ENCODE peak calls at places on chromosomes 13 and 19, in four cellular contexts. One of them, this sample, is unnamed.

GRCh38 chr19:53877361-53877766 is 4.6 kb upstream of the PRKCG start:
- DNase-seq in breast epithelium: no peak
- DNase-seq in stomach: no peak
- DNase-seq in lower lobe of right lung: no peak
- DNase-seq in this sample: no peak

GRCh38 chr13:27607125-27607524 is 13.2 kb downstream of the LNX2 start:
- DNase-seq in stomach: no peak
- DNase-seq in lower lobe of right lung: no peak
- DNase-seq in breast epithelium: no peak
- DNase-seq in this sample: no peak

GRCh38 chr19:10887616-10888367 is 16.4 kb downstream of the CARM1 start:
- DNase-seq in stomach: no peak
- DNase-seq in breast epithelium: no peak
- DNase-seq in lower lobe of right lung: no peak
- DNase-seq in this sample: no peak

GRCh38 chr19:12952488-12953455 is 4.3 kb downstream of the GADD45GIP1 start:
- DNase-seq in stomach: no peak
- DNase-seq in breast epithelium: no peak
- DNase-seq in lower lobe of right lung: no peak
- DNase-seq in this sample: no peak

GRCh38 chr19:6065685-6066365 is 44.5 kb downstream of the RFX2 start:
- DNase-seq in lower lobe of right lung: peak
- DNase-seq in stomach: no peak
- DNase-seq in breast epithelium: no peak
- DNase-seq in this sample: no peak

GRCh38 chr19:50875795-50876422 is 2.7 kb downstream of the KLK2 start:
- DNase-seq in breast epithelium: no peak
- DNase-seq in stomach: no peak
- DNase-seq in lower lobe of right lung: no peak
- DNase-seq in this sample: no peak

GRCh38 chr19:27892500-27892899 is 1320.5 kb downstream of the UQCRFS1 start:
- DNase-seq in lower lobe of right lung: no peak
- DNase-seq in breast epithelium: no peak
- DNase-seq in stomach: no peak
- DNase-seq in this sample: no peak

GRCh38 chr13:45506811-45507210 is 42.1 kb downstream of the COG3 start:
- DNase-seq in lower lobe of right lung: no peak
- DNase-seq in breast epithelium: no peak
- DNase-seq in stomach: no peak
- DNase-seq in this sample: no peak

GRCh38 chr19:3055741-3056453 is 6.4 kb downstream of the TLE5 start:
- DNase-seq in lower lobe of right lung: peak
- DNase-seq in breast epithelium: peak
- DNase-seq in stomach: peak
- DNase-seq in this sample: peak

GRCh38 chr19:2289714-2290435 is 7.9 kb upstream of the PEAK3 start:
- DNase-seq in stomach: peak
- DNase-seq in lower lobe of right lung: peak
- DNase-seq in breast epithelium: no peak
- DNase-seq in this sample: no peak

GRCh38 chr19:29711584-29712132 is 3.4 kb downstream of the C19orf12 start:
- DNase-seq in breast epithelium: no peak
- DNase-seq in stomach: no peak
- DNase-seq in lower lobe of right lung: no peak
- DNase-seq in this sample: no peak

GRCh38 chr19:43464089-43464775 is 1.2 kb downstream of the LYPD3 start:
- DNase-seq in stomach: peak
- DNase-seq in lower lobe of right lung: peak
- DNase-seq in breast epithelium: peak
- DNase-seq in this sample: peak

GRCh38 chr13:39612023-39612637 is 9.1 kb upstream of the LHFPL6 start:
- DNase-seq in stomach: peak
- DNase-seq in breast epithelium: peak
- DNase-seq in lower lobe of right lung: no peak
- DNase-seq in this sample: peak

GRCh38 chr19:7618366-7618765 is 11.0 kb downstream of the XAB2 start:
- DNase-seq in lower lobe of right lung: no peak
- DNase-seq in stomach: peak
- DNase-seq in breast epithelium: peak
- DNase-seq in this sample: peak

GRCh38 chr19:7618771-7619510 is 10.4 kb downstream of the XAB2 start:
- DNase-seq in breast epithelium: peak
- DNase-seq in stomach: peak
- DNase-seq in lower lobe of right lung: peak
- DNase-seq in this sample: peak

GRCh38 chr19:7622933-7623685 is 6.2 kb downstream of the XAB2 start:
- DNase-seq in lower lobe of right lung: no peak
- DNase-seq in stomach: no peak
- DNase-seq in breast epithelium: no peak
- DNase-seq in this sample: no peak

GRCh38 chr19:7619671-7620441 is 9.5 kb downstream of the XAB2 start:
- DNase-seq in stomach: peak
- DNase-seq in breast epithelium: peak
- DNase-seq in lower lobe of right lung: no peak
- DNase-seq in this sample: peak

GRCh38 chr19:7620442-7621412 is 8.6 kb downstream of the XAB2 start:
- DNase-seq in breast epithelium: no peak
- DNase-seq in lower lobe of right lung: no peak
- DNase-seq in stomach: no peak
- DNase-seq in this sample: no peak
- H3K27ac ChIP-seq in breast epithelium: peak
- H3K27ac ChIP-seq in lower lobe of right lung: peak
- H3K27ac ChIP-seq in stomach: peak
- H3K27ac ChIP-seq in this sample: peak

GRCh38 chr13:73849292-73849691 is 284.9 kb downstream of the KLF12 start:
- DNase-seq in stomach: no peak
- DNase-seq in breast epithelium: no peak
- DNase-seq in lower lobe of right lung: no peak
- DNase-seq in this sample: no peak
- TF ChIP-seq CTCF in stomach: no peak
- TF ChIP-seq CTCF in breast epithelium: no peak
- TF ChIP-seq CTCF in lower lobe of right lung: peak
- TF ChIP-seq CTCF in this sample: no peak

GRCh38 chr13:33242984-33243617 is 42.5 kb downstream of the STARD13 start:
- DNase-seq in lower lobe of right lung: no peak
- DNase-seq in stomach: no peak
- DNase-seq in breast epithelium: no peak
- DNase-seq in this sample: no peak
- H3K27ac ChIP-seq in lower lobe of right lung: peak
- H3K27ac ChIP-seq in stomach: no peak
- H3K27ac ChIP-seq in breast epithelium: no peak
- H3K27ac ChIP-seq in this sample: no peak

GRCh38 chr13:110444226-110444653 is 117.3 kb downstream of the RAB20 start:
- DNase-seq in breast epithelium: no peak
- DNase-seq in stomach: no peak
- DNase-seq in lower lobe of right lung: no peak
- DNase-seq in this sample: no peak
- TF ChIP-seq CTCF in breast epithelium: no peak
- TF ChIP-seq CTCF in stomach: no peak
- TF ChIP-seq CTCF in lower lobe of right lung: no peak
- TF ChIP-seq CTCF in this sample: no peak

DNA sequence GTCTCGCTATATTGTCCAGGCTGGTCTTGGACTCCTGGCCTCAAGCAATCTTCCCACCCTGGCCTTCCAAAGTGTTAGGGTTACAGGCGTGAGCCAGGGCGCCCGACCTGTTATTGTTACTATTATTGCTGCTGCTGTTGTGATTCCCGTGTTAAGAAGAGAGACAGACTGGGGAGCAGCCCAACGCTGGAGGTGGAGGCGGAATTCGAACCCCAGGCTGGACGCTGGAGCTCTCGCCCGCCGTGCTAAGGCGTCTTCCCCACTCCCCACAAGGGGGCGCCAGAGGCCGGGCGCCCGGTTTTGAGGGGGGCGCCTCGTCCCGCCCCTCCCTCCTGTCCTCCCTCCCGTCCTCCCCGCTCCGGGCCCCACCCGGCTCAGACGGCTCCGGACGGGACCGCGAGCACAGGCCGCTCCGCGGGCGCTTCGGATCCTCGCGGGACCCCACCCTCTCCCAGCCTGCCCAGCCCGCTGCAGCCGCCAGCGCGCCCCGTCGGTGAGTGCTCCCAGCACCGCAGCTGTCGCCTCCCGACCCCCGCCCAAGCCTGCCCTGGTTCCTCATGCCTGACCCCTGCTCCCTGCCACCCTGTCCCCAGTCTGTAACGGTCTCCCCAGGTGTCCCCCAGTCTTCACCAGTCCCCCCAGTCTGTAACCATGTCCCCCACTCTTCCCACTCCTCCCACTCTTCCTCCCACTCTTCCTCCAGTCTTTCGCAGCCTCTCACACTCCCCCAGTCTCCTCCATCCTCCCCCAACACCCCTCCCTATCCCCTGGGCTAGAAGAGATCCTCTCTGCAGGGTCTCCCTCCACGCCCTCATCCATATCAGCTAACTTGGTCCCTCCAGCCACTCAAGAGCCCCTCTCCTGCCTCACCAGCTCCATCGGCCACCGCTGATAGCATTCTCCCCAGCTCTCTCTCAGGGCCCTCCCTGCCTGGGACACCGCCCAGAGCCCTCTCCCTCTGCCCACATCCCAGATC is at the start of gene EHD2:
- DNase-seq in lower lobe of right lung: peak
- DNase-seq in breast epithelium: peak
- DNase-seq in stomach: peak
- DNase-seq in this sample: peak
- H3K27ac ChIP-seq in lower lobe of right lung: peak
- H3K27ac ChIP-seq in breast epithelium: peak
- H3K27ac ChIP-seq in stomach: peak
- H3K27ac ChIP-seq in this sample: peak

This sample was measured in prostate gland.